ENCODE peak calls at places on chromosomes 5 and 9, in nine cellular contexts. C is GM23248; P is progenitor cell of endocrine pancreas; Q is RPMI8226; G is activated CD4-positive, alpha-beta T cell treated with anti-CD3 and anti-CD28 coated beads for 48 hours; B is mucosa of descending colon; O is right lobe of liver; S is GM10248; U is naive B cell. D is an unnamed sample.
A peak's percentile ranks its signal among the peaks of the same experiment; 100 is the strongest.

GRCh38 chr5:141852448-141852847 is 25.8 kb downstream of the PCDH1 start:
- DNase-seq in C (no peak), P (no peak), Q (no peak), G (no peak), B (no peak), O (no peak), S (no peak), U (no peak), D (no peak)

GRCh38 chr5:9348296-9348996 is 197.4 kb downstream of the SEMA5A start:
- DNase-seq in C (peak; percentile 93), P (no peak), Q (no peak), G (no peak), B (no peak), O (no peak), S (no peak), U (no peak), D (no peak)

GRCh38 chr9:34993502-34994428 is 4.2 kb downstream of the DNAJB5 start:
- DNase-seq in C (peak; percentile 69), P (no peak), Q (no peak), G (peak; percentile 35), B (peak; percentile 42), O (peak; percentile 52), S (no peak), U (no peak), D (no peak)

GRCh38 chr9:86470326-86470725 is 116.1 kb upstream of the TUT7 start:
- DNase-seq in C (peak; percentile 55), P (no peak), Q (no peak), G (no peak), B (no peak), O (no peak), S (no peak), U (no peak), D (no peak)

GRCh38 chr9:129483467-129484324 is 137.2 kb downstream of the C9orf50 start:
- DNase-seq in C (peak; percentile 98), P (no peak), Q (peak; percentile 50), G (no peak), B (peak; percentile 79), O (peak; percentile 85), S (no peak), U (peak; percentile 32), D (peak; percentile 19)

GRCh38 chr5:75338408-75338807 is 1.4 kb downstream of the HMGCR start:
- DNase-seq in C (no peak), P (no peak), Q (no peak), G (no peak), B (no peak), O (no peak), S (no peak), U (no peak), D (no peak)

GRCh38 chr5:113330533-113331200 is 104.1 kb downstream of the TSSK1B start:
- DNase-seq in C (peak; percentile 78), P (no peak), Q (peak; percentile 35), G (no peak), B (no peak), O (peak; percentile 78), S (peak; percentile 31), U (peak; percentile 2), D (no peak)

GRCh38 chr5:134792287-134792686 is 33.7 kb downstream of the DDX46 start:
- DNase-seq in C (no peak), P (no peak), Q (no peak), G (no peak), B (no peak), O (no peak), S (no peak), U (no peak), D (no peak)

GRCh38 chr9:5762421-5762820 is 70.5 kb downstream of the ERMP1 start:
- DNase-seq in C (peak; percentile 48), P (no peak), Q (no peak), G (no peak), B (no peak), O (no peak), S (no peak), U (no peak), D (no peak)

GRCh38 chr5:132439521-132440206 is 50.9 kb downstream of the IRF1 start:
- DNase-seq in C (peak; percentile 97), P (no peak), Q (no peak), G (no peak), B (no peak), O (no peak), S (no peak), U (no peak), D (no peak)

GRCh38 chr5:99702565-99702964 is 773.8 kb upstream of the CHD1 start:
- DNase-seq in C (no peak), P (no peak), Q (no peak), G (no peak), B (no peak), O (no peak), S (no peak), U (no peak), D (no peak)

GRCh38 chr5:149420509-149421371 is 41.6 kb upstream of the IL17B start:
- DNase-seq in C (no peak), P (no peak), Q (no peak), G (no peak), B (no peak), O (no peak), S (no peak), U (no peak), D (no peak)

D was measured in NCI-H345.